ENCODE peak calls at places on chromosomes 7 and 10, in four cellular contexts. Z, U, W and T are unnamed samples.

GRCh38 chr10:119748871-119749270 is 23.0 kb downstream of the INPP5F start:
- DNase-seq in Z (no peak), U (no peak), W (no peak), T (no peak)

GRCh38 chr7:128217972-128218652 is 23.0 kb upstream of the LEP start:
- DNase-seq in Z (no peak), U (no peak), W (no peak), T (peak)

GRCh38 chr10:86281396-86281795 is 85.2 kb downstream of the GRID1 start:
- DNase-seq in Z (no peak), U (no peak), W (no peak), T (no peak)

GRCh38 chr10:73819513-73820093 is 8.2 kb upstream of the NDST2 start:
- DNase-seq in Z (peak), U (no peak), W (no peak), T (no peak)

GRCh38 chr7:100626530-100627237 is 14.3 kb downstream of the MOSPD3 start:
- DNase-seq in Z (no peak), U (peak), W (peak), T (peak)

GRCh38 chr7:128831178-128831993 is 1.2 kb downstream of the FLNC start:
- DNase-seq in Z (peak), U (no peak), W (peak), T (no peak)

GRCh38 chr7:142443614-142444013 is 185.8 kb upstream of the PRSS58 start:
- DNase-seq in Z (peak), U (no peak), W (peak), T (no peak)

GRCh38 chr7:32335107-32335506 is 155.1 kb downstream of the LSM5 start:
- DNase-seq in Z (peak), U (no peak), W (peak), T (peak)

GRCh38 chr7:155216475-155217272 is 81.0 kb upstream of the INSIG1 start:
- DNase-seq in Z (peak), U (no peak), W (no peak), T (no peak)

GRCh38 chr10:113849946-113850345 is 3.9 kb downstream of the DCLRE1A start:
- DNase-seq in Z (no peak), U (no peak), W (no peak), T (no peak)

GRCh38 chr7:157139142-157140117 is 704 bp downstream of the UBE3C start:
- DNase-seq in Z (no peak), U (peak), W (no peak), T (peak)

GRCh38 chr10:78853864-78854263 is 214.9 kb upstream of the ZMIZ1 start:
- DNase-seq in Z (no peak), U (no peak), W (no peak), T (no peak)

GRCh38 chr10:79946270-79947082 is 2.4 kb downstream of the SFTPD start:
- DNase-seq in Z (no peak), U (no peak), W (no peak), T (no peak)

GRCh38 chr7:99201027-99201426 is 6.9 kb downstream of the KPNA7 start:
- DNase-seq in Z (peak), U (peak), W (peak), T (peak)

GRCh38 chr7:70598976-70599375 is 533.0 kb upstream of the GALNT17 start:
- DNase-seq in Z (peak), U (no peak), W (peak), T (no peak)

GRCh38 chr10:19832624-19833507 is 16.6 kb downstream of the PLXDC2 start:
- DNase-seq in Z (no peak), U (no peak), W (no peak), T (no peak)

GRCh38 chr7:47954231-47954911 is 6.1 kb upstream of the PKD1L1 start:
- DNase-seq in Z (peak), U (no peak), W (peak), T (peak)

GRCh38 chr10:22620140-22620857 is 94.1 kb downstream of the PIP4K2A start:
- DNase-seq in Z (peak), U (peak), W (peak), T (peak)

GRCh38 chr10:944034-944831 is 12.7 kb upstream of the LARP4B start:
- DNase-seq in Z (peak), U (peak), W (peak), T (no peak)

GRCh38 chr7:133364959-133365680 is 112.2 kb downstream of the EXOC4 start:
- DNase-seq in Z (peak), U (peak), W (peak), T (no peak)

GRCh38 chr10:3033925-3034324 is 33.4 kb upstream of the PFKP start:
- DNase-seq in Z (no peak), U (no peak), W (no peak), T (no peak)

GRCh38 chr10:93384006-93384405 is 98.1 kb downstream of the MYOF start:
- DNase-seq in Z (peak), U (no peak), W (peak), T (no peak)

GRCh38 chr10:42836771-42837468 is 54.3 kb downstream of the BMS1 start:
- DNase-seq in Z (no peak), U (peak), W (no peak), T (no peak)

GRCh38 chr10:50538473-50539398 is 85.0 kb downstream of the SGMS1 start:
- DNase-seq in Z (no peak), U (no peak), W (no peak), T (no peak)

GRCh38 chr10:11849272-11849671 is 26.1 kb downstream of the PROSER2 start:
- DNase-seq in Z (no peak), U (no peak), W (no peak), T (no peak)

GRCh38 chr10:120651000-120651399 is 194.0 kb downstream of the PLPP4 start:
- DNase-seq in Z (peak), U (no peak), W (peak), T (no peak)

GRCh38 chr10:85545874-85546273 is 820.7 kb downstream of the GRID1 start:
- DNase-seq in Z (no peak), U (no peak), W (no peak), T (no peak)

GRCh38 chr7:71740196-71740560 is 608.2 kb downstream of the GALNT17 start:
- DNase-seq in Z (no peak), U (no peak), W (no peak), T (no peak)